ENCODE peak calls at places on chromosomes 13 and 19, in six cellular contexts. One of them, this sample, is unnamed.

GRCh38 chr13:57629821-57630235 is 1.7 kb upstream of the PCDH17 start:
- DNase-seq in retinal pigment epithelial cell: peak; percentile 81
- DNase-seq in DND-41: no peak
- DNase-seq in endothelial cell: peak; percentile 96
- DNase-seq in PC-3: peak; percentile 23
- DNase-seq in glutamatergic neuron: peak; percentile 97
- DNase-seq in this sample: peak; percentile 99

GRCh38 chr19:54644056-54644455 is 13.8 kb downstream of the LILRB1 start:
- DNase-seq in retinal pigment epithelial cell: no peak
- DNase-seq in DND-41: no peak
- DNase-seq in endothelial cell: no peak
- DNase-seq in PC-3: no peak
- DNase-seq in glutamatergic neuron: no peak
- DNase-seq in this sample: no peak

GRCh38 chr13:71751074-71751473 is 115.9 kb downstream of the DACH1 start:
- DNase-seq in retinal pigment epithelial cell: no peak
- DNase-seq in DND-41: no peak
- DNase-seq in endothelial cell: no peak
- DNase-seq in PC-3: no peak
- DNase-seq in glutamatergic neuron: no peak
- DNase-seq in this sample: no peak

GRCh38 chr13:85434927-85435326 is 364.3 kb downstream of the SLITRK6 start:
- DNase-seq in retinal pigment epithelial cell: no peak
- DNase-seq in DND-41: no peak
- DNase-seq in endothelial cell: no peak
- DNase-seq in PC-3: no peak
- DNase-seq in glutamatergic neuron: no peak
- DNase-seq in this sample: no peak

GRCh38 chr13:53160211-53160610 is 131.6 kb downstream of the OLFM4 start:
- DNase-seq in retinal pigment epithelial cell: no peak
- DNase-seq in DND-41: no peak
- DNase-seq in endothelial cell: no peak
- DNase-seq in PC-3: no peak
- DNase-seq in glutamatergic neuron: no peak
- DNase-seq in this sample: no peak

GRCh38 chr19:32863841-32864240 is 5.7 kb downstream of the SLC7A9 start:
- DNase-seq in retinal pigment epithelial cell: no peak
- DNase-seq in DND-41: no peak
- DNase-seq in endothelial cell: no peak
- DNase-seq in PC-3: no peak
- DNase-seq in glutamatergic neuron: no peak
- DNase-seq in this sample: no peak

GRCh38 chr19:1408300-1409203 is 1.2 kb downstream of the DAZAP1 start:
- DNase-seq in retinal pigment epithelial cell: no peak
- DNase-seq in DND-41: peak; percentile 57
- DNase-seq in endothelial cell: peak; percentile 58
- DNase-seq in PC-3: peak; percentile 22
- DNase-seq in glutamatergic neuron: peak; percentile 71
- DNase-seq in this sample: peak; percentile 72

GRCh38 chr19:3115916-3116602 is 19.8 kb upstream of the GNA15 start:
- DNase-seq in retinal pigment epithelial cell: peak; percentile 29
- DNase-seq in DND-41: no peak
- DNase-seq in endothelial cell: no peak
- DNase-seq in PC-3: no peak
- DNase-seq in glutamatergic neuron: no peak
- DNase-seq in this sample: peak; percentile 80

GRCh38 chr19:33273881-33274662 is 28.3 kb downstream of the CEBPA start:
- DNase-seq in retinal pigment epithelial cell: peak; percentile 20
- DNase-seq in DND-41: no peak
- DNase-seq in endothelial cell: peak; percentile 31
- DNase-seq in PC-3: peak; percentile 35
- DNase-seq in glutamatergic neuron: peak; percentile 42
- DNase-seq in this sample: no peak

DNA sequence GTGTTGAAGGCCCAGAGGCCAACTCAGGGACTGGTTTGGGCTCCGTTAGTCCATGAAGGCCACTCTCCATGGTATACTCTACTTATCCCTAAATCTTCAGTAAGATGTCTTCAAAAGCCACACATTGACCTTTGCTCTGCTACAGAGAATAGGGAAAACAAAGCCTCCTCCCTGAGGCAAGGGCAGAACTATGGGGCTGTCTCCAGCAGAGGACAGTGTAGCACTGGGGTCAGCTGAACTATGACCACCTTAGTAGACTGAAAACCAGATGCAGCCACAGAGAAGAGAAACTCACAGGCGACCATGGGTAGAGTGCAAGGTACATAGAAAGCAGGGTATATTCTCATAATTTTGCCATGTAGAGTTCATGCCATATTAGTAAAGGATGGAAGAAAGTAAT is 587.4 kb downstream of the LMO7 start:
- DNase-seq in retinal pigment epithelial cell: no peak
- DNase-seq in DND-41: no peak
- DNase-seq in endothelial cell: no peak
- DNase-seq in PC-3: no peak
- DNase-seq in glutamatergic neuron: no peak
- DNase-seq in this sample: peak; percentile 72
- TF ChIP-seq CTCF in retinal pigment epithelial cell: peak; percentile 11
- TF ChIP-seq CTCF in DND-41: no peak
- TF ChIP-seq CTCF in endothelial cell: no peak
- TF ChIP-seq CTCF in PC-3: no peak
- TF ChIP-seq CTCF in glutamatergic neuron: no peak
- TF ChIP-seq CTCF in this sample: peak; percentile 79

GRCh38 chr13:113804703-113805430 is 45.8 kb downstream of the TMEM255B start:
- DNase-seq in retinal pigment epithelial cell: no peak
- DNase-seq in DND-41: no peak
- DNase-seq in endothelial cell: no peak
- DNase-seq in PC-3: no peak
- DNase-seq in glutamatergic neuron: no peak
- DNase-seq in this sample: no peak
- TF ChIP-seq CTCF in retinal pigment epithelial cell: no peak
- TF ChIP-seq CTCF in DND-41: no peak
- TF ChIP-seq CTCF in endothelial cell: no peak
- TF ChIP-seq CTCF in PC-3: no peak
- TF ChIP-seq CTCF in glutamatergic neuron: no peak
- TF ChIP-seq CTCF in this sample: no peak

DNA sequence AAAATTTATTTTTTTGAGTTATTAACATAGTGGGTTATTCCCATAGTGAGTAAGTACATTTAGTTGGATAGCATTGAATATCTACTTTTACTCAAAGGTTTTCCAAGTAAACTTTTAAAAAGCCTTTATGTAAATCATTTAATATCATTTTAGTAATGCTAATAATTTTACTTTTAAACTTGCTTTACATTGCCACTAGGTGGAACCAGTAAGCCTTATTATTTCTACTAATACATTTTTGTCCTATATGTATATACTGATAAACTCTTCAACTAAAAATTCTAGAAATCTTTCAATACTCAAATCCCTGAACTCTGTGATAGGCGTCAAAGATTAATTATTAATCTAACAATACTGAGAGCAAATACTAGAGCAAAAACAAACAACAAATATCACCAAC is 1709.2 kb upstream of the PCDH20 start:
- DNase-seq in retinal pigment epithelial cell: no peak
- DNase-seq in DND-41: no peak
- DNase-seq in endothelial cell: no peak
- DNase-seq in PC-3: peak; percentile 36
- DNase-seq in glutamatergic neuron: no peak
- DNase-seq in this sample: no peak
- TF ChIP-seq CTCF in retinal pigment epithelial cell: peak; percentile 21
- TF ChIP-seq CTCF in DND-41: peak; percentile 48
- TF ChIP-seq CTCF in endothelial cell: peak; percentile 74
- TF ChIP-seq CTCF in PC-3: peak; percentile 57
- TF ChIP-seq CTCF in glutamatergic neuron: peak; percentile 81
- TF ChIP-seq CTCF in this sample: peak; percentile 85

GRCh38 chr19:42919757-42920079 is 2.0 kb upstream of the PSG6 start:
- DNase-seq in retinal pigment epithelial cell: no peak
- DNase-seq in DND-41: no peak
- DNase-seq in endothelial cell: no peak
- DNase-seq in PC-3: no peak
- DNase-seq in glutamatergic neuron: no peak
- DNase-seq in this sample: no peak
- TF ChIP-seq CTCF in retinal pigment epithelial cell: no peak
- TF ChIP-seq CTCF in DND-41: peak; percentile 17
- TF ChIP-seq CTCF in endothelial cell: no peak
- TF ChIP-seq CTCF in PC-3: no peak
- TF ChIP-seq CTCF in glutamatergic neuron: no peak
- TF ChIP-seq CTCF in this sample: no peak

GRCh38 chr13:100753391-100753790 is 78.8 kb upstream of the TMTC4 start:
- DNase-seq in retinal pigment epithelial cell: no peak
- DNase-seq in DND-41: no peak
- DNase-seq in endothelial cell: no peak
- DNase-seq in PC-3: no peak
- DNase-seq in glutamatergic neuron: peak; percentile 49
- DNase-seq in this sample: no peak

DNA sequence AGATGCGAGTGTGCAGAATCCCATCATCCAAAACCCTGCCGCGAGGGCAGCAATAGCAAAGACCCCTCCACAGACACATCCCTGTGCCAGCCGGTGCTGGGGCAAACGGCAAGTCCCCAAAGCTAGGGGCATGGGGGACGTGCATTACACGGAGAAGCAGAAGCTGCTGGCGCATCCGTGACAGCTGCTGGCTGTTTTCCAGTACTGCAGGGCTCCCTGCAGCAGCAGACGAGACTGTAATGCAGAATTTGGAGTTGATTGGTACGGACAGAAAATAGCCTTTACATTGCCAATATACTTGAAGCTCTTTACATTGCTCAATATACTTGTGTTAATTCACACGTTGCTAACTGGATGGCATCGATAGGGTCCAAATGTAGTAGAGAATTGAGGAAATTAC is 77.2 kb upstream of the TMTC4 start:
- DNase-seq in retinal pigment epithelial cell: no peak
- DNase-seq in DND-41: no peak
- DNase-seq in endothelial cell: no peak
- DNase-seq in PC-3: no peak
- DNase-seq in glutamatergic neuron: peak; percentile 34
- DNase-seq in this sample: no peak
- TF ChIP-seq CTCF in retinal pigment epithelial cell: no peak
- TF ChIP-seq CTCF in DND-41: no peak
- TF ChIP-seq CTCF in endothelial cell: no peak
- TF ChIP-seq CTCF in PC-3: no peak
- TF ChIP-seq CTCF in glutamatergic neuron: no peak
- TF ChIP-seq CTCF in this sample: peak; percentile 47

GRCh38 chr13:45296259-45296658 is 44.7 kb downstream of the TPT1 start:
- DNase-seq in retinal pigment epithelial cell: no peak
- DNase-seq in DND-41: no peak
- DNase-seq in endothelial cell: no peak
- DNase-seq in PC-3: no peak
- DNase-seq in glutamatergic neuron: no peak
- DNase-seq in this sample: no peak
- TF ChIP-seq CTCF in retinal pigment epithelial cell: no peak
- TF ChIP-seq CTCF in DND-41: no peak
- TF ChIP-seq CTCF in endothelial cell: no peak
- TF ChIP-seq CTCF in PC-3: no peak
- TF ChIP-seq CTCF in glutamatergic neuron: no peak
- TF ChIP-seq CTCF in this sample: no peak

GRCh38 chr13:49551245-49551644 is 34.1 kb downstream of the RCBTB1 start:
- DNase-seq in retinal pigment epithelial cell: no peak
- DNase-seq in DND-41: no peak
- DNase-seq in endothelial cell: no peak
- DNase-seq in PC-3: no peak
- DNase-seq in glutamatergic neuron: no peak
- DNase-seq in this sample: no peak

GRCh38 chr13:49545661-49546060 is 39.7 kb downstream of the RCBTB1 start:
- DNase-seq in retinal pigment epithelial cell: no peak
- DNase-seq in DND-41: no peak
- DNase-seq in endothelial cell: no peak
- DNase-seq in PC-3: no peak
- DNase-seq in glutamatergic neuron: no peak
- DNase-seq in this sample: peak; percentile 44

GRCh38 chr13:49553888-49554287 is 31.5 kb downstream of the RCBTB1 start:
- DNase-seq in retinal pigment epithelial cell: no peak
- DNase-seq in DND-41: no peak
- DNase-seq in endothelial cell: no peak
- DNase-seq in PC-3: no peak
- DNase-seq in glutamatergic neuron: no peak
- DNase-seq in this sample: no peak

GRCh38 chr13:49546559-49546958 is 38.8 kb downstream of the RCBTB1 start:
- DNase-seq in retinal pigment epithelial cell: no peak
- DNase-seq in DND-41: no peak
- DNase-seq in endothelial cell: no peak
- DNase-seq in PC-3: no peak
- DNase-seq in glutamatergic neuron: no peak
- DNase-seq in this sample: no peak

GRCh38 chr13:49549289-49549688 is 36.1 kb downstream of the RCBTB1 start:
- DNase-seq in retinal pigment epithelial cell: no peak
- DNase-seq in DND-41: no peak
- DNase-seq in endothelial cell: no peak
- DNase-seq in PC-3: no peak
- DNase-seq in glutamatergic neuron: no peak
- DNase-seq in this sample: peak; percentile 60
- TF ChIP-seq CTCF in retinal pigment epithelial cell: peak; percentile 24
- TF ChIP-seq CTCF in DND-41: peak; percentile 38
- TF ChIP-seq CTCF in endothelial cell: no peak
- TF ChIP-seq CTCF in PC-3: peak; percentile 49
- TF ChIP-seq CTCF in glutamatergic neuron: no peak
- TF ChIP-seq CTCF in this sample: peak; percentile 61

DNA sequence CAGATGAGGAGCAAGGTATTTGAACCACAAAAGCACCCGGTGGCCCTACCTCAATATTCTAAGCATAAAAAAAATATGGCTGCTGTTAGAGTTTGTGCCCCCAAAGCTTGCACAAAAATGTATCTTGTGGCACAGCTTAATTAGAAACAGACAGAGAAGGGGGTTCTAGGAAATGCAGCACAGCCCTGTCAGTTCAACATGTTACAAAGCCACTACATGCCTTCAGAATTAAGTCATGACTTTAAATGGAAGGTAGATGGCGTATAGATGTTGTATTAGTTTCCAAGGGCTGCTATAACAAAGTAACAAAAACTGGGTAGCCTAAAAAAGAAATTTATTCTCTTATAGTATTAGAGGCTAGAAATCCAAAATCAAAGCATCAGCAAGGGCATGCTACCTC is 703.8 kb downstream of the DIAPH3 start:
- DNase-seq in retinal pigment epithelial cell: no peak
- DNase-seq in DND-41: no peak
- DNase-seq in endothelial cell: no peak
- DNase-seq in PC-3: peak; percentile 7
- DNase-seq in glutamatergic neuron: no peak
- DNase-seq in this sample: no peak
- TF ChIP-seq CTCF in retinal pigment epithelial cell: no peak
- TF ChIP-seq CTCF in DND-41: peak; percentile 19
- TF ChIP-seq CTCF in endothelial cell: no peak
- TF ChIP-seq CTCF in PC-3: peak; percentile 25
- TF ChIP-seq CTCF in glutamatergic neuron: no peak
- TF ChIP-seq CTCF in this sample: no peak

DNA sequence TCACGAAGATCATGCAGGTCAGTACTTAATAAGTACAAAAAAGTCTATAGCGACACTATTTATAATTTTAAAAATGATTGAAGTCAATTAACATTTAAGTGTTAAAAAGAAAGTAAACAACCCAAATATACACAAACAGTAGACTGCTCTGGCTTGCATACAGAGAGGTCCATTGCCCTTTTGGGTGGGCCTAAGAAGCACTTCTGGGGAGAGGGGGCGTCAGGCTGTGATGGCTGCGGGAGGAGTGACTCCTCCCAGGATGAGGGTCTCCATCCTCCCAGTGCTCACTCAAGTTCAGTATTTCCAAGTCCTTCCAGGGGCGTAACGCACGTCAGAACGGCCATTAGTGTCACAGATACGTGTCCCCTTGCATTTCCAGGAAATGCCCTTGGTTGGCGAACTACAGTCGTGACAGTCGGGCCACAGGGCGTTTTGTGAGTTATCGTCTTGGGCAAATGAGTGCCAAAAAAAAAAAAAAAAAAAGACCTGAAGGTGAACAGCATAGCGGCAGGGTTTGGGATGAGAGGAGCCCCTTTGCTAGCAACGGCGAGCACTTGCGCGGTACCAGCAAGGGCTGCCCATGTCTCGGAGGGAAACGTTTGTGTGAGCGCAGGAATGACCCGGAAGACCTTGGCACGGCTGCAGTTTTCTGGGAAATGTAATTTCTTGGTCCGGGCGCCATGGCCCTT is at the start of gene SCGB2B2:
- DNase-seq in retinal pigment epithelial cell: peak; percentile 2
- DNase-seq in DND-41: peak; percentile 73
- DNase-seq in endothelial cell: no peak
- DNase-seq in PC-3: peak; percentile 38
- DNase-seq in glutamatergic neuron: peak; percentile 53
- DNase-seq in this sample: no peak
- TF ChIP-seq CTCF in retinal pigment epithelial cell: peak; percentile 20
- TF ChIP-seq CTCF in DND-41: peak; percentile 19
- TF ChIP-seq CTCF in endothelial cell: no peak
- TF ChIP-seq CTCF in PC-3: no peak
- TF ChIP-seq CTCF in glutamatergic neuron: no peak
- TF ChIP-seq CTCF in this sample: peak; percentile 44

This sample was measured in endodermal cell.